ENCODE peak calls at places on chromosomes 13 and 19, in four cellular contexts. One of them, this sample, is unnamed.

GRCh38 chr19:55493052-55493649 is 4.9 kb downstream of the SSC5D start:
- DNase-seq in psoas muscle: no peak
- DNase-seq in BJ: no peak
- DNase-seq in cardiac muscle cell: no peak
- DNase-seq in this sample: peak; percentile 60

GRCh38 chr13:79475569-79475968 is 5.4 kb upstream of the NDFIP2 start:
- DNase-seq in psoas muscle: no peak
- DNase-seq in BJ: no peak
- DNase-seq in cardiac muscle cell: no peak
- DNase-seq in this sample: no peak

GRCh38 chr19:20078696-20079095 is 896 bp downstream of the ZNF90 start:
- DNase-seq in psoas muscle: peak; percentile 27
- DNase-seq in BJ: no peak
- DNase-seq in cardiac muscle cell: peak; percentile 59
- DNase-seq in this sample: peak; percentile 40

GRCh38 chr19:35059799-35060091 is 18.2 kb downstream of the HPN start:
- DNase-seq in psoas muscle: no peak
- DNase-seq in BJ: no peak
- DNase-seq in cardiac muscle cell: no peak
- DNase-seq in this sample: peak; percentile 36

GRCh38 chr13:43698743-43699142 is 88.0 kb downstream of the ENOX1 start:
- DNase-seq in psoas muscle: no peak
- DNase-seq in BJ: no peak
- DNase-seq in cardiac muscle cell: no peak
- DNase-seq in this sample: no peak

GRCh38 chr19:16223746-16224145 is 26.0 kb downstream of the AP1M1 start:
- DNase-seq in psoas muscle: no peak
- DNase-seq in BJ: no peak
- DNase-seq in cardiac muscle cell: no peak
- DNase-seq in this sample: no peak

GRCh38 chr19:15532779-15533521 is 24.6 kb downstream of the CYP4F22 start:
- DNase-seq in psoas muscle: no peak
- DNase-seq in BJ: no peak
- DNase-seq in cardiac muscle cell: no peak
- DNase-seq in this sample: no peak

GRCh38 chr13:36193151-36193855 is 21.1 kb downstream of the SOHLH2 start:
- DNase-seq in psoas muscle: no peak
- DNase-seq in BJ: peak; percentile 20
- DNase-seq in cardiac muscle cell: no peak
- DNase-seq in this sample: no peak

GRCh38 chr19:27647423-27647822 is 1565.5 kb downstream of the UQCRFS1 start:
- DNase-seq in psoas muscle: no peak
- DNase-seq in BJ: no peak
- DNase-seq in cardiac muscle cell: no peak
- DNase-seq in this sample: no peak

GRCh38 chr19:3249408-3249807 is 24.9 kb downstream of the CELF5 start:
- DNase-seq in psoas muscle: no peak
- DNase-seq in BJ: no peak
- DNase-seq in cardiac muscle cell: no peak
- DNase-seq in this sample: peak; percentile 93

GRCh38 chr13:23378009-23378632 is 55.4 kb downstream of the SACS start:
- DNase-seq in psoas muscle: no peak
- DNase-seq in BJ: peak; percentile 100
- DNase-seq in cardiac muscle cell: no peak
- DNase-seq in this sample: peak; percentile 23

GRCh38 chr19:35414442-35414841 is 33.6 kb upstream of the FFAR2 start:
- DNase-seq in psoas muscle: no peak
- DNase-seq in BJ: no peak
- DNase-seq in cardiac muscle cell: no peak
- DNase-seq in this sample: no peak

GRCh38 chr19:6246174-6247006 is 33.4 kb downstream of the MLLT1 start:
- DNase-seq in psoas muscle: no peak
- DNase-seq in BJ: no peak
- DNase-seq in cardiac muscle cell: no peak
- DNase-seq in this sample: no peak

DNA sequence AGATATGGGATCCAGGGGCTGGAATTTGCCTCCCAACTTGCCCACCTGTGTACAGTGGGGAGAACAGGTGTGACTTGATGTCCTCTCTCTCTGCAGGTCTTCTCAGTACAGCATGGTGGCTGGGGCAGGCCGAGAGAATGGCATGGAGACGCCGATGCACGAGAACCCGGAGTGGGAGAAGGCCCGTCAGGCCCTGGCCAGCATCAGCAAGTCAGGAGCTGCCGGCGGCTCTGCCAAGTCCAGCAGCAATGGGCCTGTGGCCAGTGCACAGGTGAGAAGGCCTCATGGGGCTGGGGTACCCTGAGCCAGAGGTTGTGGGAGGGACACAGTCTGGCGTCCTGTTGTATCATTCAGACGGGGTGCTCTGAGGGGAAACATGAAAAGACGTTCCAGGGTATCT is 3.0 kb downstream of the LENG8 start:
- DNase-seq in psoas muscle: peak; percentile 13
- DNase-seq in BJ: no peak
- DNase-seq in cardiac muscle cell: no peak
- DNase-seq in this sample: peak; percentile 19
- H3K36me3 ChIP-seq in psoas muscle: peaks cover 65% of the 10 kb centered on the region
- H3K36me3 ChIP-seq in BJ: peaks cover 49% of the 10 kb centered on the region
- H3K36me3 ChIP-seq in cardiac muscle cell: peaks cover 56% of the 10 kb centered on the region
- H3K36me3 ChIP-seq in this sample: peaks cover 41% of the 10 kb centered on the region

DNA sequence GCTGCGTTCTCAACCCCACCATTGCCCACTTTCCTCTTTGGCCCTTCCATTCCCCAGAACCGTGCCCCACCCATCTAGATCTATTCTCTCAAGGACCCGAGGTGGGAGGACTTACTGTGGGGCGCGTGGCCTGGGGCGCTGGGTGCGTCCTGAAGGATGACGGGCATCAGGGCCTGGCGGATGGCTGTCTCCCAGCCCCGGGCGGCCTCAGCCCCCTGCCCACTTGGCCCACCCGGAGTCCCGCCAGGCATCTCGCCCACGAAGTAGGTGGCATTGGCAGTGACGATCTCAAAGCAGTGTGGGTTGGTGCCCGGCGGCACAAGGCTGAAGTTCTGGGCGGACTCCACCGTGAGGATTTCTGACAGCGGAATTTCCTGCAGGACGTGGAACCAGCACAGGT is 23.2 kb downstream of the PRKD2 start:
- DNase-seq in psoas muscle: no peak
- DNase-seq in BJ: no peak
- DNase-seq in cardiac muscle cell: no peak
- DNase-seq in this sample: no peak
- H3K36me3 ChIP-seq in psoas muscle: peaks cover 77% of the 10 kb centered on the region
- H3K36me3 ChIP-seq in BJ: peaks cover 43% of the 10 kb centered on the region
- H3K36me3 ChIP-seq in cardiac muscle cell: peaks cover 41% of the 10 kb centered on the region
- H3K36me3 ChIP-seq in this sample: peaks cover 54% of the 10 kb centered on the region

GRCh38 chr19:14127929-14128509 is 8.4 kb downstream of the ASF1B start:
- DNase-seq in psoas muscle: peak; percentile 57
- DNase-seq in BJ: no peak
- DNase-seq in cardiac muscle cell: no peak
- DNase-seq in this sample: no peak
- H3K36me3 ChIP-seq in psoas muscle: no peaks in the 10 kb centered on the region
- H3K36me3 ChIP-seq in BJ: no peaks in the 10 kb centered on the region
- H3K36me3 ChIP-seq in cardiac muscle cell: no peaks in the 10 kb centered on the region
- H3K36me3 ChIP-seq in this sample: peaks cover 9% of the 10 kb centered on the region

GRCh38 chr13:93079294-93079693 is 147.3 kb upstream of the GPC6 start:
- DNase-seq in psoas muscle: no peak
- DNase-seq in BJ: no peak
- DNase-seq in cardiac muscle cell: no peak
- DNase-seq in this sample: no peak
- H3K36me3 ChIP-seq in psoas muscle: no peaks in the 10 kb centered on the region
- H3K36me3 ChIP-seq in BJ: no peaks in the 10 kb centered on the region
- H3K36me3 ChIP-seq in cardiac muscle cell: no peaks in the 10 kb centered on the region
- H3K36me3 ChIP-seq in this sample: no peaks in the 10 kb centered on the region